ENCODE peak calls at places on chromosomes 2 and 18, in nine cellular contexts. N is tibial artery, O is cardiac fibroblast, P is heart right ventricle, H is AG09309, T is GM06990, W is choroid plexus epithelial cell, M is epithelial cell of proximal tubule, B is lung. S is an unnamed sample.

GRCh38 chr18:59885579-59886163 is 14.1 kb upstream of the PMAIP1 start:
- DNase-seq in P (no peak), O (peak), T (peak), B (no peak), W (peak), H (no peak), M (no peak), N (no peak), S (peak)

GRCh38 chr2:20565623-20566236 is 85.2 kb downstream of the HS1BP3 start:
- DNase-seq in M (peak), B (no peak), O (no peak), T (no peak), W (no peak), P (no peak), N (no peak), H (no peak), S (no peak)

GRCh38 chr2:45994060-45994459 is 303.1 kb upstream of the EPAS1 start:
- DNase-seq in W (no peak), N (no peak), T (no peak), O (no peak), P (no peak), H (no peak), M (no peak), B (no peak), S (no peak)

GRCh38 chr2:231489990-231490389 is 25.7 kb upstream of the NCL start:
- DNase-seq in M (no peak), N (no peak), B (no peak), O (peak), P (no peak), H (no peak), T (no peak), W (peak), S (no peak)

GRCh38 chr2:112725545-112726457 is 5.0 kb downstream of the NT5DC4 start:
- DNase-seq in O (no peak), N (no peak), W (no peak), M (no peak), H (no peak), P (no peak), T (peak), B (no peak), S (no peak)

GRCh38 chr2:124560592-124561112 is 535.6 kb downstream of the CNTNAP5 start:
- DNase-seq in M (no peak), B (no peak), W (no peak), P (no peak), T (no peak), N (no peak), O (no peak), H (no peak), S (no peak)

GRCh38 chr18:74522635-74523548 is 11.4 kb upstream of the CNDP1 start:
- DNase-seq in T (no peak), B (no peak), N (no peak), W (peak), O (no peak), P (no peak), M (peak), H (no peak), S (no peak)

GRCh38 chr2:53646788-53647187 is 120.8 kb upstream of the CHAC2 start:
- DNase-seq in O (no peak), W (no peak), N (no peak), H (no peak), B (no peak), P (no peak), T (no peak), M (no peak), S (no peak)

GRCh38 chr2:182763311-182763912 is 47.4 kb downstream of the DNAJC10 start:
- DNase-seq in N (no peak), T (no peak), B (no peak), O (peak), H (no peak), W (peak), M (no peak), P (no peak), S (no peak)

GRCh38 chr2:175815537-175815936 is 186.5 kb downstream of the LNPK start:
- DNase-seq in W (no peak), M (no peak), N (no peak), O (peak), T (no peak), P (no peak), H (peak), B (no peak), S (no peak)

GRCh38 chr2:159939946-159940345 is 122.5 kb downstream of the PLA2R1 start:
- DNase-seq in B (no peak), O (peak), P (no peak), M (no peak), H (no peak), W (peak), T (no peak), N (no peak), S (no peak)

GRCh38 chr2:25158096-25158852 is 10.1 kb downstream of the POMC start:
- DNase-seq in H (no peak), B (no peak), N (no peak), M (no peak), O (no peak), W (no peak), T (no peak), P (no peak), S (no peak)

GRCh38 chr2:206389164-206389563 is 54.2 kb upstream of the ADAM23 start:
- DNase-seq in O (no peak), T (no peak), W (no peak), N (no peak), P (no peak), M (no peak), B (no peak), H (no peak), S (no peak)

GRCh38 chr2:58195668-58196067 is 45.5 kb downstream of the FANCL start:
- DNase-seq in M (no peak), P (no peak), W (no peak), N (no peak), T (no peak), B (no peak), O (peak), H (no peak), S (no peak)

GRCh38 chr2:109029444-109030193 is 40.6 kb upstream of the EDAR start:
- DNase-seq in T (no peak), O (no peak), M (no peak), N (no peak), H (no peak), W (no peak), B (no peak), P (no peak), S (no peak)

GRCh38 chr2:109030870-109031480 is 42.0 kb upstream of the EDAR start:
- DNase-seq in W (no peak), B (no peak), H (no peak), O (no peak), P (no peak), T (no peak), N (no peak), M (no peak), S (no peak)

GRCh38 chr2:109033171-109033570 is 44.2 kb upstream of the EDAR start:
- DNase-seq in P (no peak), H (no peak), O (no peak), B (no peak), W (no peak), T (no peak), M (no peak), N (no peak), S (no peak)

GRCh38 chr2:109032229-109032800 is 43.3 kb upstream of the EDAR start:
- DNase-seq in T (peak), W (peak), B (no peak), P (no peak), N (no peak), M (no peak), H (no peak), O (no peak), S (no peak)

DNA sequence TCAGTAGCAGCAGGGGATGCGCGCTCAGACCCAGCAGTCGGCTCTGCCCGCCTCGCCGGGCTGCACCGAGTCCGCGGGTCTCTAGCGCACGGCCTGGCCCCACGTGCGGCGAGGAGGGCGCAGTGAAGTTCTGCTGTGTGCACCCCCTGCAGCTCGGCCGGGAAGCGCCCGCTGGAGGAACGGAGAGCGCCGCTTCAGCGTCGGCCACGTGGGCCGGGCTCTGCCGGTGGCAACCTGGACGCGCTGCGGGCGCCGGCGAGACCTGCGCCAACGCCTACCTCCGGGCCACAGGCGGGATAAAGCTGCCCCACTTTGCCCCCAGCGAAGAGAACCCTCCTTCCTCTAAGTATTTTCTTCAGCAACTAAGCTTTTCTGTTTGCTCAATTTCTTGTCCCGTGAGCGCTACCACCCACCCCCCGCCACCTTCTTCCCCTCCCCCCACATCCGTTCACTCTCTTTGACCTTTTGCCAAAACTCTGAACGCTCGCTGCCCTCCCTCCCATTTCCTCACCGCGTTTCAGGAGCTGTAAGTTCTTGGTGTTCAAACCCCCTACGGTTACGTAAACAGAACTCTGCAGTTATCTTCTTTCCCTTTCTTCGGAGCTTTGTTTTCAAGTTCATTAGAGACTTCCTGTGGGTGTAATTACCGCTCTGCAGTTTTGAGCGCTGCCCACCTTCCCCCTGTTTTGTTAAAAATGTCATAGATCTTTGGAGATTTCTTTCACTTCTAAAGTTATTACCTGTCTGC is 42.6 kb upstream of the EDAR start:
- DNase-seq in W (peak), N (no peak), M (no peak), O (peak), B (peak), P (peak), H (no peak), T (peak), S (peak)
- H3K4me3 ChIP-seq in W (peak), N (peak), M (peak), O (peak), B (peak), P (peak), H (no peak), T (peak), S (peak)

GRCh38 chr2:225761396-225761795 is 361.9 kb downstream of the NYAP2 start:
- DNase-seq in N (no peak), M (no peak), P (no peak), H (no peak), T (no peak), W (no peak), O (no peak), B (no peak), S (no peak)

DNA sequence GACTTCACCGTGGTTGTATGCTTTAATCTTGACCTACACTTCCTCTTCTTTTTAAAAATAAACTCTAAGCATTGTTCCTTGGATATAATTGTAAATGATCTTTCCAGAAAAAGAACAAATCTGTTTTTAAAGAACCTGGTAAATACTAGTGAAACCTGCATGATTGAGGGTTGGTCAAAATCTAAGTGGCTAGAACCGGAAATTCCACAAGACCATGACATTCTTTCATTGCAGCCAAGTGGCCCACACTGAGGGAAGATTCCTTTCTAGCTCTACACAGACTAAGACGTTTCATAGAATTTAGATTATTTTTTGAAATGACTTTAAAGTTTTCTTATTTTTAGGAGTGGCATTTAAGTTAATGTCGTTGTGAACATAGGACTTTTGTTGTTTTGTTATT is 356.7 kb downstream of the NYAP2 start:
- DNase-seq in M (no peak), W (peak), T (no peak), N (no peak), P (no peak), O (peak), H (no peak), B (no peak), S (no peak)
- TF ChIP-seq CTCF in M (no peak), W (no peak), T (no peak), N (no peak), P (no peak), O (no peak), H (no peak), B (no peak), S (no peak)

GRCh38 chr2:135741395-135742306 is at the start of gene UBXN4:
- DNase-seq in B (peak), H (peak), T (peak), O (peak), M (peak), N (peak), P (peak), W (peak), S (peak)

GRCh38 chr2:135742307-135742838 is 718 bp downstream of the UBXN4 start:
- DNase-seq in O (peak), W (peak), P (peak), T (peak), H (peak), M (peak), N (peak), B (peak), S (no peak)

GRCh38 chr2:135744761-135745314 is 3.2 kb downstream of the UBXN4 start:
- DNase-seq in B (no peak), M (no peak), P (no peak), H (no peak), N (no peak), W (peak), T (no peak), O (peak), S (no peak)

GRCh38 chr2:135743860-135744259 is 2.2 kb downstream of the UBXN4 start:
- DNase-seq in H (no peak), B (no peak), M (no peak), N (no peak), T (no peak), O (peak), W (no peak), P (no peak), S (no peak)

DNA sequence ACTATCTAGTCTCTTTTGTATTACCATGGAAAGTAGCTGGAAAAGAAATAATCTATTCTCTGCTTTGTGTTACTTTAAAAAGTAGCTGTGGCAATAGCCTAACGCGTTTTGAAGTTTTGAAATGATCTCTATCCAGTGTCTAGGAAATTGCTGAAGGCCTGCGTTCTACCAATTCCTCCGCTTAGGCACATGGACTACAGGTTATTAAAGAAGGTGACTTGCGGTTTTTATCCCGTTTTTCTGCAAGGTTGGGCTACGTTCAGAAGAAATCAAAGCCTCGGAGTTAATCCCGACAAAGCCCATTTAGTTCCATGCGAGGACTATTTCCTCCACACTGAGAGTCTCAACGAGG is 636 bp upstream of the UBXN4 start:
- DNase-seq in M (no peak), W (no peak), N (no peak), B (no peak), H (no peak), T (no peak), P (no peak), O (peak), S (no peak)
- H3K4me3 ChIP-seq in M (no peak), W (no peak), N (peak), B (no peak), H (no peak), T (no peak), P (peak), O (no peak), S (no peak)

GRCh38 chr18:62802523-62802922 is 87.2 kb downstream of the PHLPP1 start:
- DNase-seq in M (no peak), P (no peak), T (no peak), W (peak), N (no peak), B (no peak), H (no peak), O (peak), S (no peak)
- TF ChIP-seq CTCF in M (peak), P (peak), T (peak), W (peak), N (no peak), B (no peak), H (peak), O (peak), S (no peak)

GRCh38 chr2:189165656-189166380 is 13.7 kb downstream of the COL5A2 start:
- DNase-seq in T (no peak), O (peak), H (no peak), W (no peak), B (no peak), M (no peak), P (no peak), N (no peak), S (no peak)
- H3K4me3 ChIP-seq in T (no peak), O (no peak), H (no peak), W (no peak), B (no peak), M (no peak), P (no peak), N (no peak), S (no peak)

GRCh38 chr2:122191331-122191730 is 435.9 kb downstream of the TSN start:
- DNase-seq in H (no peak), N (no peak), M (no peak), B (peak), O (peak), W (peak), T (no peak), P (no peak), S (no peak)
- TF ChIP-seq CTCF in H (peak), N (no peak), M (peak), B (no peak), O (peak), W (peak), T (peak), P (no peak), S (no peak)

S was measured in HFF-Myc.